ENCODE peak calls at places on chromosomes 1 and 21, in nine cellular contexts. K is retina; Y is thyroid gland; P is activated T-helper 1 cell treated with Interleukin-2 at 50 U/mL for 16 hours; T is pancreas; W is CD8-positive, alpha-beta T cell; M is mesothelial cell of epicardium; Z is neural crest cell; J is NAMALWA. V is an unnamed sample.
A peak's percentile ranks its signal among the peaks of the same experiment; 100 is the strongest.

GRCh38 chr1:93919780-93920179 is 10.6 kb upstream of the GCLM start:
- DNase-seq in K (no peak), Y (no peak), P (no peak), T (no peak), W (no peak), M (no peak), Z (no peak), J (no peak), V (no peak)

GRCh38 chr1:32224285-32224684 is 2.1 kb downstream of the EIF3I start:
- DNase-seq in K (no peak), Y (no peak), P (no peak), T (no peak), W (no peak), M (no peak), Z (no peak), J (no peak), V (no peak)

GRCh38 chr1:11749203-11749689 is 12.7 kb upstream of the C1orf167 start:
- DNase-seq in K (no peak), Y (no peak), P (no peak), T (no peak), W (peak; percentile 41), M (no peak), Z (no peak), J (peak; percentile 62), V (no peak)

GRCh38 chr1:47942238-47942629 is 55.0 kb downstream of the TRABD2B start:
- DNase-seq in K (no peak), Y (no peak), P (no peak), T (no peak), W (no peak), M (no peak), Z (no peak), J (no peak), V (peak; percentile 40)

GRCh38 chr1:22860414-22860800 is 112.3 kb downstream of the LACTBL1 start:
- DNase-seq in K (no peak), Y (no peak), P (no peak), T (no peak), W (no peak), M (no peak), Z (no peak), J (no peak), V (no peak)

GRCh38 chr21:41847066-41847804 is 31.9 kb downstream of the PRDM15 start:
- DNase-seq in K (no peak), Y (no peak), P (no peak), T (no peak), W (no peak), M (no peak), Z (no peak), J (no peak), V (no peak)

GRCh38 chr1:96568639-96569038 is 152.9 kb upstream of the PTBP2 start:
- DNase-seq in K (no peak), Y (no peak), P (no peak), T (no peak), W (no peak), M (no peak), Z (no peak), J (no peak), V (no peak)

GRCh38 chr1:216095400-216095799 is 327.8 kb downstream of the USH2A start:
- DNase-seq in K (no peak), Y (no peak), P (no peak), T (no peak), W (no peak), M (no peak), Z (no peak), J (no peak), V (no peak)

GRCh38 chr1:110060034-110060661 is 10.3 kb downstream of the ALX3 start:
- DNase-seq in K (no peak), Y (peak; percentile 31), P (peak; percentile 53), T (peak; percentile 41), W (peak; percentile 68), M (peak; percentile 66), Z (peak; percentile 42), J (peak; percentile 75), V (no peak)

GRCh38 chr1:245748246-245748645 is 593.5 kb downstream of the KIF26B start:
- DNase-seq in K (peak; percentile 67), Y (no peak), P (no peak), T (no peak), W (no peak), M (no peak), Z (no peak), J (no peak), V (no peak)

GRCh38 chr1:24105368-24106160 is 6.4 kb downstream of the MYOM3 start:
- DNase-seq in K (no peak), Y (no peak), P (no peak), T (no peak), W (no peak), M (no peak), Z (no peak), J (no peak), V (no peak)

GRCh38 chr1:62530516-62531154 is 66.7 kb upstream of the ANGPTL3 start:
- DNase-seq in K (peak; percentile 49), Y (peak; percentile 73), P (no peak), T (peak; percentile 67), W (no peak), M (peak; percentile 54), Z (peak; percentile 32), J (peak; percentile 13), V (peak; percentile 76)

GRCh38 chr1:17161137-17161700 is 42.0 kb upstream of the PADI2 start:
- DNase-seq in K (no peak), Y (no peak), P (no peak), T (no peak), W (no peak), M (no peak), Z (no peak), J (peak; percentile 54), V (no peak)

GRCh38 chr1:158527190-158527815 is 26.9 kb downstream of the OR6Y1 start:
- DNase-seq in K (peak; percentile 3), Y (no peak), P (no peak), T (no peak), W (no peak), M (no peak), Z (no peak), J (peak; percentile 62), V (no peak)

GRCh38 chr1:6208723-6209660 is 3.1 kb downstream of the RNF207 start:
- DNase-seq in K (peak; percentile 82), Y (peak; percentile 62), P (no peak), T (peak; percentile 66), W (no peak), M (peak; percentile 61), Z (peak; percentile 53), J (no peak), V (no peak)

GRCh38 chr1:22903113-22903512 is 69.6 kb downstream of the LACTBL1 start:
- DNase-seq in K (no peak), Y (no peak), P (no peak), T (no peak), W (no peak), M (no peak), Z (no peak), J (no peak), V (no peak)

GRCh38 chr1:202131956-202132821 is 9.5 kb downstream of the GPR37L1 start:
- DNase-seq in K (peak; percentile 89), Y (peak; percentile 89), P (no peak), T (peak; percentile 42), W (no peak), M (no peak), Z (no peak), J (no peak), V (no peak)

GRCh38 chr1:19309123-19309813 is 2.7 kb downstream of the AKR7A2 start:
- DNase-seq in K (no peak), Y (no peak), P (no peak), T (no peak), W (no peak), M (no peak), Z (no peak), J (no peak), V (no peak)

GRCh38 chr1:203520315-203520714 is 26.4 kb downstream of the OPTC start:
- DNase-seq in K (no peak), Y (no peak), P (no peak), T (no peak), W (no peak), M (no peak), Z (no peak), J (no peak), V (no peak)

GRCh38 chr1:116540088-116540487 is 30.7 kb downstream of the CD58 start:
- DNase-seq in K (no peak), Y (no peak), P (no peak), T (no peak), W (no peak), M (no peak), Z (no peak), J (peak; percentile 33), V (no peak)

GRCh38 chr1:77888429-77889239 is at the start of gene NEXN:
- DNase-seq in K (peak; percentile 73), Y (peak; percentile 84), P (no peak), T (peak; percentile 79), W (peak; percentile 14), M (peak; percentile 80), Z (peak; percentile 60), J (no peak), V (peak; percentile 64)

GRCh38 chr1:27605796-27606707 is 2.1 kb upstream of the AHDC1 start:
- DNase-seq in K (peak; percentile 81), Y (peak; percentile 61), P (peak; percentile 35), T (peak; percentile 55), W (peak; percentile 70), M (peak; percentile 74), Z (peak; percentile 62), J (peak; percentile 86), V (peak; percentile 62)

GRCh38 chr1:70499695-70500094 is 88.6 kb downstream of the CTH start:
- DNase-seq in K (no peak), Y (no peak), P (no peak), T (no peak), W (no peak), M (no peak), Z (no peak), J (no peak), V (no peak)

GRCh38 chr1:59552001-59552400 is 255.1 kb downstream of the FGGY start:
- DNase-seq in K (no peak), Y (no peak), P (no peak), T (no peak), W (no peak), M (no peak), Z (no peak), J (no peak), V (no peak)

GRCh38 chr1:214422137-214422671 is 129.2 kb downstream of the PTPN14 start:
- DNase-seq in K (no peak), Y (no peak), P (no peak), T (no peak), W (no peak), M (no peak), Z (no peak), J (no peak), V (no peak)

GRCh38 chr1:150548632-150549495 is at the start of gene ADAMTSL4:
- DNase-seq in K (peak; percentile 90), Y (peak; percentile 73), P (no peak), T (peak; percentile 67), W (no peak), M (peak; percentile 64), Z (peak; percentile 50), J (no peak), V (peak; percentile 88)

GRCh38 chr1:97119775-97120174 is 398.2 kb downstream of the PTBP2 start:
- DNase-seq in K (peak; percentile 41), Y (no peak), P (no peak), T (no peak), W (no peak), M (no peak), Z (no peak), J (no peak), V (no peak)

GRCh38 chr1:226051356-226051755 is 11.2 kb upstream of the H3-3A start:
- DNase-seq in K (no peak), Y (no peak), P (no peak), T (no peak), W (no peak), M (no peak), Z (no peak), J (no peak), V (no peak)

GRCh38 chr1:183516725-183517124 is 44.4 kb downstream of the SMG7 start:
- DNase-seq in K (no peak), Y (no peak), P (no peak), T (no peak), W (no peak), M (no peak), Z (no peak), J (no peak), V (no peak)

GRCh38 chr1:243734311-243734700 is 115.7 kb downstream of the AKT3 start:
- DNase-seq in K (no peak), Y (no peak), P (no peak), T (no peak), W (no peak), M (no peak), Z (no peak), J (no peak), V (no peak)

GRCh38 chr1:16430598-16430997 is 6.6 kb downstream of the SPATA21 start:
- DNase-seq in K (no peak), Y (no peak), P (no peak), T (no peak), W (no peak), M (no peak), Z (no peak), J (peak; percentile 68), V (no peak)